ENCODE peak calls at places on chromosomes 2 and 18, in seven cellular contexts. R, O, V, K, Q, P and T are unnamed samples.

GRCh38 chr2:25036221-25036559 is 5.7 kb upstream of the EFR3B start:
- DNase-seq in R (no peak), O (no peak), V (no peak), K (no peak), Q (no peak), P (no peak), T (no peak)

GRCh38 chr2:98547092-98547798 is 61.1 kb downstream of the COA5 start:
- DNase-seq in R (no peak), O (no peak), V (no peak), K (no peak), Q (no peak), P (no peak), T (no peak)

GRCh38 chr2:34012728-34013302 is 413.7 kb upstream of the FAM98A start:
- DNase-seq in R (peak), O (peak), V (peak), K (peak), Q (peak), P (peak), T (peak)

GRCh38 chr2:69625078-69625788 is 18.3 kb downstream of the AAK1 start:
- DNase-seq in R (no peak), O (no peak), V (no peak), K (peak), Q (no peak), P (no peak), T (no peak)

GRCh38 chr2:86001326-86001725 is 104.4 kb downstream of the POLR1A start:
- DNase-seq in R (no peak), O (peak), V (no peak), K (no peak), Q (no peak), P (no peak), T (no peak)

GRCh38 chr18:2900742-2901404 is 54.1 kb downstream of the EMILIN2 start:
- DNase-seq in R (no peak), O (no peak), V (no peak), K (no peak), Q (no peak), P (no peak), T (no peak)

GRCh38 chr2:99936065-99936464 is 206.3 kb downstream of the AFF3 start:
- DNase-seq in R (no peak), O (no peak), V (no peak), K (no peak), Q (no peak), P (no peak), T (no peak)

GRCh38 chr2:121429119-121429903 is 101.4 kb upstream of the RNU4ATAC start:
- DNase-seq in R (no peak), O (no peak), V (no peak), K (no peak), Q (no peak), P (peak), T (no peak)

GRCh38 chr2:66525609-66526008 is 90.7 kb downstream of the MEIS1 start:
- DNase-seq in R (no peak), O (no peak), V (no peak), K (no peak), Q (no peak), P (no peak), T (no peak)

GRCh38 chr2:46025081-46025480 is 272.1 kb upstream of the EPAS1 start:
- DNase-seq in R (no peak), O (no peak), V (no peak), K (no peak), Q (no peak), P (no peak), T (no peak)

GRCh38 chr18:37742436-37742835 is 176.8 kb upstream of the CELF4 start:
- DNase-seq in R (no peak), O (peak), V (no peak), K (no peak), Q (peak), P (no peak), T (no peak)

GRCh38 chr2:148874868-148875341 is at the start of gene KIF5C:
- DNase-seq in R (peak), O (peak), V (peak), K (peak), Q (peak), P (peak), T (peak)

GRCh38 chr18:51030537-51031258 is 685 bp downstream of the SMAD4 start:
- DNase-seq in R (peak), O (peak), V (no peak), K (peak), Q (peak), P (peak), T (peak)

GRCh38 chr2:229598227-229598626 is 116.1 kb downstream of the DNER start:
- DNase-seq in R (no peak), O (no peak), V (no peak), K (no peak), Q (no peak), P (no peak), T (no peak)
- TF ChIP-seq CTCF in R (no peak), O (no peak), V (no peak), K (no peak), Q (no peak), P (no peak), T (no peak)

GRCh38 chr2:222673883-222674282 is 2.4 kb downstream of the MOGAT1 start:
- DNase-seq in R (no peak), O (no peak), V (no peak), K (no peak), Q (no peak), P (no peak), T (no peak)
- TF ChIP-seq CTCF in R (no peak), O (no peak), V (no peak), K (no peak), Q (no peak), P (no peak), T (no peak)

GRCh38 chr2:154452471-154452870 is 246.0 kb upstream of the KCNJ3 start:
- DNase-seq in R (no peak), O (no peak), V (no peak), K (no peak), Q (no peak), P (no peak), T (no peak)

GRCh38 chr2:154455201-154455600 is 243.3 kb upstream of the KCNJ3 start:
- DNase-seq in R (no peak), O (no peak), V (no peak), K (no peak), Q (no peak), P (no peak), T (no peak)

GRCh38 chr2:154455871-154456270 is 242.6 kb upstream of the KCNJ3 start:
- DNase-seq in R (no peak), O (no peak), V (no peak), K (no peak), Q (no peak), P (peak), T (no peak)

GRCh38 chr2:154449951-154450658 is 248.4 kb upstream of the KCNJ3 start:
- DNase-seq in R (no peak), O (no peak), V (no peak), K (peak), Q (no peak), P (no peak), T (no peak)

DNA sequence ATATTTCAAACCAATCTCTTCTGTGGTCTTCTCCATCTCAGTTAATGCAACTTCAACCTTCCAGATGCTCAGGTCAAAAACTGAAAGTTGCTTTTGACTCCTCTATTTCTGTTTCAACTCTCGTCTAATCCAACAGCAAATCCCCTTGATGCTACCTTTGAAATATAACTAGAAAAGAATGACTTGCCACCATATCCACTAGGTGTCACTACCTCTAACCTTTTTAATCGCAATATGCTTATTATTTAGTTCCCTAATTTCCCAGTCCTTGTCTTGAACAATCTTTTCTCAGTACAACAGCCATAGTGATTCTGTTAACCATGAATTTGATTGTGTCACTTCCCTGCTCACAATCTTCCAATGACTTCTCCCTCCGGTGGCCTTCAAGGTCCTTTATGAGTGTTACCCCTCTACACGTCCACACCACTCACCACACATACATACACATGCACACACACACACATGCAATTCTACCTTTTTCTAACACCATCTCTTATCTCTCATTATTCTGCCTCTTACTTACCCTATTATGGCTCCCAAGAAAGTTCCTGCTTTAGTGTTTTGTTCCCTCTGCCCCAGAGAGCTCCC is 245.5 kb upstream of the KCNJ3 start:
- DNase-seq in R (no peak), O (no peak), V (no peak), K (no peak), Q (no peak), P (peak), T (no peak)
- TF ChIP-seq CTCF in R (no peak), O (peak), V (peak), K (peak), Q (peak), P (peak), T (no peak)

GRCh38 chr2:13650586-13651180 is 933.9 kb downstream of the TRIB2 start:
- DNase-seq in R (no peak), O (peak), V (no peak), K (no peak), Q (no peak), P (no peak), T (no peak)
- TF ChIP-seq CTCF in R (no peak), O (peak), V (no peak), K (no peak), Q (peak), P (no peak), T (peak)

GRCh38 chr18:7566244-7566586 is 901 bp upstream of the PTPRM start:
- DNase-seq in R (no peak), O (no peak), V (no peak), K (no peak), Q (no peak), P (peak), T (no peak)

GRCh38 chr18:7566587-7567486 is at the start of gene PTPRM:
- DNase-seq in R (peak), O (peak), V (no peak), K (peak), Q (peak), P (peak), T (peak)

GRCh38 chr18:7565677-7566076 is 1.4 kb upstream of the PTPRM start:
- DNase-seq in R (no peak), O (no peak), V (no peak), K (no peak), Q (no peak), P (no peak), T (no peak)

GRCh38 chr18:7568426-7568825 is 1.3 kb downstream of the PTPRM start:
- DNase-seq in R (peak), O (peak), V (no peak), K (peak), Q (peak), P (peak), T (peak)

DNA sequence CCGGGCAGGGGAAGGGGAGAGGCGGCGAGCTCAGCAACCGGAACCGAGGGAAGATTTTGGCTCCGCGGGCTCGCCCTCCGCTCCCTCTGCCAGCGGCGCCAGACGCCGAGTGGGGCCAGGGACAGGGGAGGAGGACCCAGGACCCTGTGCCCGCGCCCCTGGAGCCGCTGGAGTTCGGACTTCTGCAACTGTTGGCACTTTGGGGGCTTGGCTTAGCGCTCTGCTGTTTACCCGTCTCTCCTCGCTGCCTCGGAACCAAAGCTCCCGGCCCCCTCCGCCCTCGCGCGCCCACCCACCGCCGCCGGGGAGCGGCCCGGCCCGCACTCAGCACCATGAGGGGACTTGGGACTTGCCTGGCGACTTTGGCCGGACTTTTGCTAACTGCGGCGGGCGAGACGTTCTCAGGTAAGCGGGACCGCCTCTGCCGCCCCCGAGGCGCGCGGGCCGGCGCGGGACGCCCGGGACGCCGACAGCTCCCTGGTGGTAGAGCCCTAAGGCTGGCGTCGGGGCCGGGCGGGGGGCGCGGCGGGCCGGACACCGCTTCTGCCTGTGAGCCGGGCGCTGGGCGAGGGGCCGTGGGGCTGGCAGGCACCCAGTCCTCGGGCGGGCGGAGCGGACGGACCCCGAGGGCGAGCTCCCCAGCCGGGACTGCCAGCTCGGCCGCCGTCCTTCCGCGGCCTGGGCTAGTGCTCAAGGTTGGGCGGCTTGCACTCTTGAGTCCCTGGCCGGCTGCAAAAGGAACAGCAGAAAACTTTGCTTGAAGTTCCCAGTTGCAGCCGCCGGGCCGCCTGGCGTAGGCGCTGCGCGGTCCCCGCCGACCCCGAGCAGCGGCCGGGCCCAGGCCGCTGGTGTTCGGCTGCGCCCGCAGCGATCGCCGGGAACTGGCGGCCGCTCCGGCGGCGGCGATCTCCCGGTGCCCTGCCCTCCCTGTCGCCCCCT is 640 bp downstream of the PTPRM start:
- DNase-seq in R (peak), O (peak), V (no peak), K (no peak), Q (peak), P (peak), T (peak)
- TF ChIP-seq CTCF in R (no peak), O (no peak), V (no peak), K (no peak), Q (no peak), P (peak), T (no peak)